ENCODE peak calls at places on chromosomes 7 and 10, in seven cellular contexts. M, S, N, G, O, K and X are unnamed samples. For H3K4me1, the result is how much of the 10 kb centered on the place peaks cover.

GRCh38 chr10:17795807-17796596 is 13.1 kb upstream of the MRC1 start:
- DNase-seq in O (no peak), N (no peak), S (no peak), G (no peak), K (no peak), M (no peak), X (no peak)

GRCh38 chr10:126397640-126398382 is 9.5 kb upstream of the ADAM12 start:
- DNase-seq in S (no peak), K (no peak), G (peak), N (peak), O (no peak), M (no peak), X (peak)

GRCh38 chr7:7119668-7120208 is 62.6 kb upstream of the C1GALT1 start:
- DNase-seq in N (no peak), M (no peak), G (no peak), S (no peak), O (peak), K (no peak), X (no peak)

GRCh38 chr7:102260856-102261255 is 25.8 kb upstream of the SH2B2 start:
- DNase-seq in S (no peak), O (no peak), G (peak), N (no peak), M (no peak), K (no peak), X (peak)

GRCh38 chr10:87925570-87925969 is 62.1 kb downstream of the PTEN start:
- DNase-seq in M (no peak), O (no peak), K (no peak), G (no peak), S (no peak), N (no peak), X (no peak)

GRCh38 chr10:17427201-17427600 is 27.2 kb downstream of the ST8SIA6 start:
- DNase-seq in S (no peak), K (no peak), G (no peak), N (no peak), O (no peak), M (no peak), X (no peak)

GRCh38 chr7:78167825-78168224 is 369.3 kb downstream of the PHTF2 start:
- DNase-seq in K (no peak), G (no peak), N (no peak), S (no peak), M (no peak), O (no peak), X (no peak)

GRCh38 chr10:110576220-110576619 is 8.7 kb downstream of the SMC3 start:
- DNase-seq in O (no peak), G (no peak), M (no peak), N (no peak), K (no peak), S (no peak), X (no peak)

GRCh38 chr7:157550300-157551275 is 213.8 kb downstream of the DNAJB6 start:
- DNase-seq in M (no peak), N (no peak), S (no peak), G (no peak), O (no peak), K (no peak), X (no peak)

GRCh38 chr10:48611133-48611532 is 6.3 kb upstream of the ARHGAP22 start:
- DNase-seq in O (no peak), G (no peak), N (no peak), M (no peak), S (no peak), K (peak), X (no peak)

GRCh38 chr10:109978481-109978880 is 29.3 kb upstream of the ADD3 start:
- DNase-seq in G (no peak), N (peak), K (no peak), S (peak), M (peak), O (peak), X (peak)

GRCh38 chr7:41877118-41877517 is 174.2 kb upstream of the INHBA start:
- DNase-seq in S (no peak), N (no peak), K (no peak), G (no peak), O (no peak), M (no peak), X (peak)

GRCh38 chr10:100516847-100517246 is 2.8 kb downstream of the SEC31B start:
- DNase-seq in G (peak), K (no peak), M (no peak), O (peak), N (peak), S (peak), X (peak)

GRCh38 chr10:52011113-52011512 is 303.0 kb upstream of the DKK1 start:
- DNase-seq in M (no peak), S (no peak), N (no peak), G (no peak), K (no peak), O (no peak), X (no peak)

GRCh38 chr7:150359918-150360681 is 8.5 kb upstream of the REPIN1 start:
- DNase-seq in G (no peak), S (no peak), O (no peak), N (no peak), K (no peak), M (no peak), X (no peak)

GRCh38 chr7:87100326-87100725 is 40.9 kb upstream of the ELAPOR2 start:
- DNase-seq in K (no peak), M (no peak), S (no peak), G (no peak), N (no peak), O (no peak), X (no peak)

GRCh38 chr7:407706-408539 is 111.7 kb downstream of the PDGFA start:
- DNase-seq in K (no peak), S (no peak), O (no peak), N (no peak), M (no peak), G (no peak), X (no peak)

GRCh38 chr10:92123031-92123450 is 167.8 kb downstream of the CPEB3 start:
- DNase-seq in N (no peak), O (peak), G (no peak), M (no peak), S (no peak), K (no peak), X (no peak)

GRCh38 chr7:35021445-35021844 is 15.8 kb downstream of the DPY19L1 start:
- DNase-seq in S (no peak), M (no peak), N (no peak), O (no peak), G (no peak), K (no peak), X (no peak)

GRCh38 chr7:34850681-34851080 is 186.6 kb downstream of the DPY19L1 start:
- DNase-seq in S (no peak), K (no peak), N (no peak), G (peak), M (no peak), O (no peak), X (no peak)

GRCh38 chr7:32158076-32158475 is 87.9 kb upstream of the PDE1C start:
- DNase-seq in K (no peak), M (no peak), S (no peak), N (no peak), O (no peak), G (no peak), X (no peak)

GRCh38 chr10:13092446-13093102 is 7.4 kb upstream of the OPTN start:
- DNase-seq in O (no peak), N (no peak), S (no peak), G (no peak), K (no peak), M (no peak), X (no peak)

GRCh38 chr10:104040382-104040781 is 45.3 kb downstream of the COL17A1 start:
- DNase-seq in G (no peak), O (no peak), M (no peak), S (no peak), N (no peak), K (no peak), X (no peak)

GRCh38 chr7:69635572-69636190 is 37.4 kb downstream of the AUTS2 start:
- DNase-seq in S (no peak), G (no peak), N (no peak), M (no peak), O (no peak), K (no peak), X (no peak)

GRCh38 chr10:11521860-11522259 is 89.6 kb downstream of the USP6NL start:
- DNase-seq in K (no peak), G (no peak), N (no peak), S (no peak), M (no peak), O (no peak), X (no peak)

GRCh38 chr10:100872034-100872791 is 40.5 kb upstream of the SLF2 start:
- DNase-seq in N (peak), M (peak), S (peak), K (no peak), O (no peak), G (peak), X (peak)

GRCh38 chr7:13071999-13072398 is 384.6 kb downstream of the ARL4A start:
- DNase-seq in K (no peak), O (no peak), M (no peak), N (no peak), S (no peak), G (no peak), X (no peak)

GRCh38 chr7:140667476-140667875 is 5.3 kb upstream of the ADCK2 start:
- DNase-seq in K (no peak), G (no peak), O (no peak), S (no peak), M (no peak), N (no peak), X (no peak)

GRCh38 chr10:45404770-45405120 is 30.7 kb downstream of the ALOX5 start:
- DNase-seq in G (no peak), S (no peak), K (no peak), O (no peak), N (no peak), M (no peak), X (no peak)

GRCh38 chr10:119235381-119235780 is 28.0 kb downstream of the GRK5 start:
- DNase-seq in N (no peak), G (no peak), O (no peak), S (no peak), M (no peak), K (no peak), X (no peak)
- H3K4me1 ChIP-seq in N (under half), G (under half), O (half or more), S (under half), M (under half), K (under half), X (under half)

GRCh38 chr7:142567676-142568075 is 181.6 kb upstream of the PRSS1 start:
- DNase-seq in M (no peak), S (peak), O (no peak), K (no peak), N (no peak), G (no peak), X (peak)

GRCh38 chr7:142566291-142566690 is 183.0 kb upstream of the PRSS1 start:
- DNase-seq in M (no peak), O (no peak), N (no peak), G (no peak), K (no peak), S (no peak), X (no peak)

GRCh38 chr7:142567201-142567600 is 182.1 kb upstream of the PRSS1 start:
- DNase-seq in N (no peak), G (no peak), K (no peak), M (no peak), O (no peak), S (no peak), X (no peak)

GRCh38 chr7:142569851-142570250 is 179.4 kb upstream of the PRSS1 start:
- DNase-seq in M (no peak), G (no peak), N (no peak), O (no peak), S (no peak), K (no peak), X (no peak)

GRCh38 chr7:142568430-142569097 is 180.7 kb upstream of the PRSS1 start:
- DNase-seq in K (no peak), G (no peak), N (peak), M (no peak), O (no peak), S (no peak), X (no peak)
- TF ChIP-seq REST in K (no peak), G (no peak), N (no peak), M (no peak), O (no peak), S (no peak), X (no peak)

DNA sequence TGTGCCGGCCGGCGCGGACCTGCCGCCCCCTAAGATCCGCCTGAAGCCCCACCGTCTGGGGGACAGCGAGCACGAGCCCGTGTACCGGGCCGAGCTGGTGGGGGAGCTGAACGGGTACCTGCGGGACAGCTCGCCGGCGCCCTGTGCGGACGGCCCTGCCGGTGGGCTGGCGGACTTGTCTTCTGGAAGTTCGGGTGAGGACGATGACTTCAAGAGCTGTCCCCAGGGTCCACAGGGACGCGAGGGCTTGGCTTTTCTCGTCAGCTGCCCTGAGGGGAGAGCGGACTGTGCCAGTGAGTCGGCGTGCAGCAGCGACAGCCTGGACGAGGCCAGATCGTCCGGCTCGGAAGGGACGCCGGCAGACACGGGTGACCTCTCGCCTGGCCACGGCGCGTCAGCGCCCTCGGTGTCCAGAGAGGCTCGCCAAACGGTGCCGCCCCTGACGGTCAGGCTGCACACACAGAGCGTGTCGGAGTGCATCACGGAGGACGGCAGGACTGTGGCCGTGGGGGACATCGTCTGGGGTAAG is 8.5 kb downstream of the PWWP2B start:
- DNase-seq in S (no peak), N (no peak), O (no peak), G (no peak), K (no peak), M (no peak), X (peak)
- H3K4me1 ChIP-seq in S (half or more), N (under half), O (under half), G (under half), K (under half), M (under half), X (under half)

DNA sequence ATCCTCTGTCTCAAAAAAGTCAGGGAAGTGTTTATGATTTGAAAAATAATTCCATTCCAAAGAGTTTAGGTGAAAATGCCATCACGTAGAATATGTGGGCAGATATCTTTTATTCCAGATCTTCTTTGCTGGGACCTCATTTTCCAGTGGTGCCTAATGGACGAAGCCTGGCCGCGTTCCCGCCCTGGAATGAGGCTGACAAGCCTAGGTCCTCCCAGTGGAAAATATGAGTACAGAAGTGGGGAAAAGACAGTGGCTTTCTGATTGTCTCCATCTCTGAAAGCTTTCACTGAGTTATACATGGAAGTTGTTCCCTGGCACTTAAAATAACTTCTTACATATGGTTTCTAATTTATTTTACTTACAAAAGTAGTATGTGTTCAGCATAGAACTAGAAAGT is 139.4 kb downstream of the TACC2 start:
- DNase-seq in N (no peak), O (no peak), K (no peak), M (no peak), S (no peak), G (no peak), X (no peak)
- TF ChIP-seq REST in N (no peak), O (no peak), K (no peak), M (no peak), S (no peak), G (no peak), X (no peak)

GRCh38 chr7:44632196-44632595 is 25.8 kb downstream of the OGDH start:
- DNase-seq in K (no peak), M (no peak), S (no peak), G (no peak), O (no peak), N (no peak), X (no peak)

GRCh38 chr7:44633254-44634186 is 27.1 kb downstream of the OGDH start:
- DNase-seq in K (peak), O (no peak), M (no peak), N (no peak), G (no peak), S (peak), X (no peak)

GRCh38 chr7:44630791-44631457 is 24.5 kb downstream of the OGDH start:
- DNase-seq in M (no peak), N (no peak), G (no peak), S (no peak), O (no peak), K (no peak), X (no peak)

GRCh38 chr7:44629825-44630580 is 23.6 kb downstream of the OGDH start:
- DNase-seq in N (no peak), K (no peak), M (no peak), G (no peak), S (no peak), O (no peak), X (no peak)

GRCh38 chr7:44631458-44632115 is 25.2 kb downstream of the OGDH start:
- DNase-seq in G (no peak), M (no peak), O (no peak), N (no peak), K (no peak), S (no peak), X (no peak)
- H3K4me1 ChIP-seq in G (under half), M (under half), O (under half), N (under half), K (half or more), S (under half), X (under half)

DNA sequence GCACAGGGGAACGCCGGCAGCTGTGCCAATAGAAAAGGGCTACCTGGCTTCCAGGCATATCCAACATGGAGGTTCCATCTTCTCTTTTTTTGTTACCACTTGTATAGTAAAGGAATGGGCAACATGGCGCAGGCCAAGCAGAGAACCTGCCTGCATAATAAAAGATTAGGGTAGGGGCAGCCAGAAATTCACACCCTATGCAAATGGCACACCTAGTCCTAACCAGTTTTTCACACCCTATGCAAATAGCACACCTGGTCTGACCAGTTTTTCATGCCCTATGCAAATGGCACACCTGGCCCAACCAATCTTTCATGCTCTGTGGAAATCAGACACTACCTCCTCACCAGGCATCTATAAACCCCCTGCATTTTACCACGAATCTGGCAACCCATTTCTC is 369.5 kb downstream of the IPMK start:
- DNase-seq in S (no peak), N (no peak), G (no peak), K (no peak), M (no peak), O (no peak), X (peak)
- TF ChIP-seq REST in S (no peak), N (no peak), G (no peak), K (no peak), M (no peak), O (no peak), X (no peak)

GRCh38 chr7:116578526-116578925 is 53.7 kb downstream of the CAV1 start:
- DNase-seq in N (no peak), M (no peak), O (no peak), K (no peak), G (no peak), S (no peak), X (no peak)
- H3K4me1 ChIP-seq in N (half or more), M (under half), O (under half), K (under half), G (half or more), S (under half), X (under half)

GRCh38 chr7:4144801-4145470 is 537.2 kb upstream of the FOXK1 start:
- DNase-seq in G (peak), N (no peak), S (no peak), O (no peak), K (no peak), M (no peak), X (peak)
- TF ChIP-seq REST in G (no peak), N (no peak), S (no peak), O (no peak), K (no peak), M (no peak), X (no peak)